ENCODE peak calls at places on chromosomes 4 and X, in six cellular contexts. P is right lobe of liver, T is breast epithelium, Z is heart right ventricle, Q is ovary, H is upper lobe of left lung. E is an unnamed sample.

GRCh38 chrX:108186811-108187210 is 95.2 kb downstream of the ATG4A start:
- DNase-seq in P (no peak), T (no peak), Z (no peak), Q (no peak), H (no peak), E (no peak)

GRCh38 chr4:186693894-186694293 is 29.8 kb downstream of the FAT1 start:
- DNase-seq in P (no peak), T (no peak), Z (no peak), Q (no peak), H (no peak), E (no peak)

GRCh38 chrX:39174761-39175417 is 373.6 kb downstream of the MID1IP1 start:
- DNase-seq in P (no peak), T (no peak), Z (no peak), Q (peak), H (peak), E (peak)

GRCh38 chr4:123339507-123340380 is 56.9 kb upstream of the SPRY1 start:
- DNase-seq in P (no peak), T (no peak), Z (no peak), Q (no peak), H (no peak), E (no peak)

GRCh38 chr4:8369426-8370105 is 71.0 kb downstream of the ACOX3 start:
- DNase-seq in P (no peak), T (no peak), Z (no peak), Q (no peak), H (no peak), E (no peak)

GRCh38 chrX:10564484-10564883 is 55.9 kb downstream of the MID1 start:
- DNase-seq in P (no peak), T (no peak), Z (no peak), Q (no peak), H (no peak), E (no peak)

GRCh38 chr4:112270051-112270450 is 15.7 kb downstream of the TIFA start:
- DNase-seq in P (no peak), T (no peak), Z (no peak), Q (no peak), H (no peak), E (no peak)

GRCh38 chrX:155611302-155611701 is 1.4 kb downstream of the TMLHE start:
- DNase-seq in P (no peak), T (no peak), Z (no peak), Q (no peak), H (no peak), E (no peak)

GRCh38 chr4:128311659-128312392 is 24.2 kb upstream of the PGRMC2 start:
- DNase-seq in P (no peak), T (no peak), Z (no peak), Q (no peak), H (no peak), E (peak)

GRCh38 chr4:7725951-7726350 is 213.7 kb downstream of the AFAP1 start:
- DNase-seq in P (no peak), T (no peak), Z (peak), Q (no peak), H (no peak), E (no peak)

GRCh38 chr4:5142726-5143125 is 91.4 kb downstream of the STK32B start:
- DNase-seq in P (no peak), T (no peak), Z (no peak), Q (no peak), H (no peak), E (peak)

GRCh38 chr4:109820563-109820962 is 5.0 kb downstream of the GAR1 start:
- DNase-seq in P (no peak), T (no peak), Z (no peak), Q (no peak), H (no peak), E (no peak)

GRCh38 chr4:24373662-24374061 is 210.7 kb downstream of the DHX15 start:
- DNase-seq in P (no peak), T (no peak), Z (no peak), Q (no peak), H (no peak), E (no peak)

GRCh38 chr4:112519689-112520597 is 4.0 kb upstream of the NEUROG2 start:
- DNase-seq in P (no peak), T (no peak), Z (no peak), Q (no peak), H (no peak), E (no peak)

GRCh38 chr4:8585186-8585585 is 5.0 kb downstream of the GPR78 start:
- DNase-seq in P (peak), T (no peak), Z (no peak), Q (peak), H (peak), E (no peak)

GRCh38 chrX:34585561-34585960 is 71.5 kb downstream of the TMEM47 start:
- DNase-seq in P (no peak), T (no peak), Z (no peak), Q (no peak), H (no peak), E (no peak)

GRCh38 chr4:148415500-148415899 is 26.7 kb downstream of the NR3C2 start:
- DNase-seq in P (no peak), T (no peak), Z (no peak), Q (no peak), H (no peak), E (no peak)

GRCh38 chr4:17055788-17056187 is 157.3 kb upstream of the LDB2 start:
- DNase-seq in P (no peak), T (no peak), Z (no peak), Q (no peak), H (no peak), E (no peak)

GRCh38 chr4:14695411-14695810 is 306.9 kb upstream of the CPEB2 start:
- DNase-seq in P (no peak), T (no peak), Z (no peak), Q (no peak), H (no peak), E (no peak)

GRCh38 chr4:17636696-17637351 is 22.4 kb downstream of the MED28 start:
- DNase-seq in P (peak), T (peak), Z (peak), Q (peak), H (peak), E (peak)

GRCh38 chr4:108372678-108373077 is 203.9 kb upstream of the LEF1 start:
- DNase-seq in P (no peak), T (no peak), Z (no peak), Q (no peak), H (no peak), E (no peak)

GRCh38 chr4:108367751-108368150 is 199.0 kb upstream of the LEF1 start:
- DNase-seq in P (no peak), T (no peak), Z (no peak), Q (no peak), H (no peak), E (no peak)

GRCh38 chr4:108369035-108369655 is 200.4 kb upstream of the LEF1 start:
- DNase-seq in P (no peak), T (no peak), Z (no peak), Q (no peak), H (no peak), E (no peak)

GRCh38 chr4:108370826-108371225 is 202.1 kb upstream of the LEF1 start:
- DNase-seq in P (no peak), T (no peak), Z (no peak), Q (no peak), H (no peak), E (no peak)

DNA sequence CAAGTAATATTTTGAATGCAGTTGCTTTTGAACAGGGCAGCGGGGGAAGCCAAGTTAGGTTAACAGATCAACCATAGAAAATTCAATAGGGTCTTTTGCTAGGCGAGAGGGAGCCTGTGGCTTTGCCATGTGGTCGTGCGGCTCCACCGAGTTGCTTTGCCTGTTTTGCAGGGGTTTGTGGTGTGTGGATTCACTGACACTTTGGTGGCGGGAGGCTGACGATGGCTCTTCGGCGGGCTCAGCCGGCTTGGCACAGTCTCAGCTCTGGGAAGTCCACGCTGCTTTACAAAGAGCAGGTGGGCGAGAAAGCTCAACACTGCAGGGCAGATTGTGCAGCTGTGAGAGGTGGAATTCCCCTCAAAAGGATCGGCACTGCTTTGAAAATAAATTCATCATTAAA is 201.6 kb upstream of the LEF1 start:
- DNase-seq in P (no peak), T (no peak), Z (no peak), Q (no peak), H (no peak), E (no peak)
- H3K27ac ChIP-seq in P (no peak), T (no peak), Z (no peak), Q (no peak), H (no peak), E (no peak)

GRCh38 chr4:170990989-170991589 is 822.1 kb upstream of the GALNTL6 start:
- DNase-seq in P (no peak), T (no peak), Z (no peak), Q (no peak), H (no peak), E (no peak)
- TF ChIP-seq CTCF in P (peak), T (no peak), Z (no peak), Q (no peak), H (no peak), E (no peak)

GRCh38 chr4:139790291-139790690 is 124.7 kb downstream of the MGST2 start:
- DNase-seq in P (no peak), T (no peak), Z (no peak), Q (no peak), H (no peak), E (no peak)
- H3K4me3 ChIP-seq in P (no peak), T (no peak), Z (no peak), Q (no peak), H (no peak), E (no peak)

GRCh38 chr4:177512646-177513045 is 70.4 kb upstream of the AGA start:
- DNase-seq in P (no peak), T (no peak), Z (no peak), Q (no peak), H (no peak), E (no peak)
- H3K27ac ChIP-seq in P (no peak), T (no peak), Z (no peak), Q (no peak), H (no peak), E (no peak)

GRCh38 chrX:133473451-133473850 is 58.2 kb upstream of the GPC4 start:
- DNase-seq in P (no peak), T (no peak), Z (no peak), Q (no peak), H (no peak), E (no peak)

GRCh38 chrX:133474559-133474958 is 59.3 kb upstream of the GPC4 start:
- DNase-seq in P (no peak), T (no peak), Z (no peak), Q (no peak), H (no peak), E (no peak)

GRCh38 chrX:133475953-133476352 is 60.7 kb upstream of the GPC4 start:
- DNase-seq in P (no peak), T (no peak), Z (no peak), Q (no peak), H (no peak), E (no peak)

DNA sequence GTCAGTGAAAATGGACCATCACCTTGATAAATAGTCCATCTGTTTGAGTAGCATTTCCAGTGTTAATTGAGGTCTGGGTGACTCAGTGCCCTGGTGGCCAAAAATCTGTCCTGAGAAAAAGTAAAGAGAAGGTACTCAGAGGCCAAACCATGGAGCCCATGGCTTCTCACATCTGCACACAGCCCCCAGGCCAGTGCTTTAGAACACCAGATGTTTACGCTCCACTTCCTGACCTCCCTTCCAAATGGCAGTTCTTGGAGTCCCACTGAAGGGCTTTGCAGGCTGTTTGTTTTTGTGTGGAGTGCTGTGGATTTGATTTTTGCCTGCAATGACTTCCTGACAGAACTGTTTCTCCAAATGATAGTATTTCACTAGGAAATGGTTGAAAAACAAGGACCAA is 60.2 kb upstream of the GPC4 start:
- DNase-seq in P (no peak), T (no peak), Z (no peak), Q (no peak), H (no peak), E (no peak)
- TF ChIP-seq CTCF in P (no peak), T (no peak), Z (no peak), Q (no peak), H (no peak), E (no peak)

GRCh38 chr4:87911252-87911774 is 64.2 kb upstream of the SPP1 start:
- DNase-seq in P (no peak), T (no peak), Z (no peak), Q (no peak), H (no peak), E (no peak)
- H3K4me3 ChIP-seq in P (no peak), T (no peak), Z (no peak), Q (no peak), H (no peak), E (no peak)

GRCh38 chrX:20253232-20253543 is 13.5 kb downstream of the RPS6KA3 start:
- DNase-seq in P (no peak), T (no peak), Z (no peak), Q (no peak), H (no peak), E (no peak)

GRCh38 chrX:20254712-20255299 is 11.9 kb downstream of the RPS6KA3 start:
- DNase-seq in P (no peak), T (no peak), Z (no peak), Q (no peak), H (no peak), E (no peak)

GRCh38 chrX:20248592-20249192 is 18.0 kb downstream of the RPS6KA3 start:
- DNase-seq in P (no peak), T (no peak), Z (no peak), Q (no peak), H (no peak), E (no peak)

GRCh38 chrX:20252392-20253231 is 14.1 kb downstream of the RPS6KA3 start:
- DNase-seq in P (peak), T (peak), Z (peak), Q (no peak), H (peak), E (peak)
- H3K27ac ChIP-seq in P (no peak), T (no peak), Z (no peak), Q (no peak), H (no peak), E (peak)

GRCh38 chrX:106479920-106480319 is 131.9 kb upstream of the RADX start:
- DNase-seq in P (no peak), T (no peak), Z (no peak), Q (no peak), H (no peak), E (no peak)

GRCh38 chrX:106484233-106484632 is 127.5 kb upstream of the RADX start:
- DNase-seq in P (no peak), T (no peak), Z (no peak), Q (no peak), H (no peak), E (no peak)

DNA sequence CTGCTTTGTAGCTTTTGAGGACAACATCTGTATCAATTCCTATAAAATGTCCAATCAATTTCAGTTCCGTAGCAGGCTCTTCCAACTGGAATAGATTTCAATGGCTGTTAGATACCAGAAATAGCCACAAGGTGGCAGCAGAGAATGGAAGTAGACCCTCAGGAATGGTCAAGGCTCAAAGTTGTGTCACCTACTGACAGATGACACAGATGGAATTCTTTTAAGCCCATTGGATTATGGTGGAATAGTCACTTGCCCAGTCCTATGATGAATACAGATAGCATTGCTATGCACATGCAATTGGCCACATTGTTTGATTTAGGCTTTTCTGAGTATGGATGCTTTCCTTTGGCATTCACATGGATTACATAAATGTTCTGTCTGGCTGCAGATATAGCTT is 130.4 kb upstream of the RADX start:
- DNase-seq in P (no peak), T (no peak), Z (no peak), Q (peak), H (peak), E (peak)
- TF ChIP-seq CTCF in P (peak), T (peak), Z (peak), Q (peak), H (peak), E (peak)

DNA sequence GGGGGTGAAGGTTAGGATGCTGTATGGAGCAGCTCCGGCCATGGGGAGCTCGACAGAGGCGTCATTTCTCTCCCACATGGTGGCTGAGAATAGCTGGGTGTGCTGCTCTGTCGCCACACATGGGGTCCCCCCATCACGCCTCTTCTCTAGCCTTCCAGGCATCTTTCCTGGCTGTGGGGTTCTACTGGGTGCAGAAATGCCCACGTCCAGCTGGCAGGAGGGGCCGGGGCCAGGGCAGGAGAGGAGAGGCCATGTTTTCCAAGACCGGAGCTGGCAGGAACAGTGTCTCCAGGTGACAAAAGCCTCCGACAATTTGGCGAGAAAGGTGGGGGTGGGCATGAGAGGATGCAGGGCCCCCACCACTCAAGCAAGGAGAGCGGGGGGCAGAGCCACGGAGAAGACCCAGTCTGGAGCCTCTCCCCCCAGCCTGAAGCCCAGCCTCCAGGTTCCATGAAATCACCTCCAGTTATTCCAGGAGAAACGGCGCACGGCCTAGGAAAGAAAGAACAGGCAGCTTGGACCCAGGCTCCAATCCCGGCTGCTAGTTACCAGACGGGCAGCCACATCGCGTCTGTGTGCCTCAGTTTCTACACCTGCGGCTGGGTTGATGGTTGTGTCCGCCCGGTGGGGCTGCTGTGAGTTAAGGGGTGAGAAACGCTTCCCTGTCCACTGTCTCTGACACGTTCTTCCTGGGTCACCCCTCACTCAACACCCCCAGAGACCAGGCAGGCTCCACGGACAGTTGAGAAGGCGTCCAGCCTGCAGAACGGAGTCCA is 27.4 kb upstream of the SPON2 start:
- DNase-seq in P (no peak), T (no peak), Z (no peak), Q (peak), H (peak), E (peak)
- H3K4me3 ChIP-seq in P (no peak), T (peak), Z (no peak), Q (no peak), H (peak), E (peak)

GRCh38 chrX:110089656-110090404 is 86.9 kb downstream of the TMEM164 start:
- DNase-seq in P (no peak), T (no peak), Z (no peak), Q (no peak), H (peak), E (peak)

GRCh38 chrX:110087485-110088356 is 84.8 kb downstream of the TMEM164 start:
- DNase-seq in P (no peak), T (no peak), Z (no peak), Q (no peak), H (peak), E (no peak)

GRCh38 chrX:110082156-110082555 is 79.2 kb downstream of the TMEM164 start:
- DNase-seq in P (no peak), T (no peak), Z (no peak), Q (peak), H (no peak), E (no peak)

GRCh38 chrX:110086916-110087484 is 84.1 kb downstream of the TMEM164 start:
- DNase-seq in P (no peak), T (no peak), Z (no peak), Q (no peak), H (no peak), E (no peak)

DNA sequence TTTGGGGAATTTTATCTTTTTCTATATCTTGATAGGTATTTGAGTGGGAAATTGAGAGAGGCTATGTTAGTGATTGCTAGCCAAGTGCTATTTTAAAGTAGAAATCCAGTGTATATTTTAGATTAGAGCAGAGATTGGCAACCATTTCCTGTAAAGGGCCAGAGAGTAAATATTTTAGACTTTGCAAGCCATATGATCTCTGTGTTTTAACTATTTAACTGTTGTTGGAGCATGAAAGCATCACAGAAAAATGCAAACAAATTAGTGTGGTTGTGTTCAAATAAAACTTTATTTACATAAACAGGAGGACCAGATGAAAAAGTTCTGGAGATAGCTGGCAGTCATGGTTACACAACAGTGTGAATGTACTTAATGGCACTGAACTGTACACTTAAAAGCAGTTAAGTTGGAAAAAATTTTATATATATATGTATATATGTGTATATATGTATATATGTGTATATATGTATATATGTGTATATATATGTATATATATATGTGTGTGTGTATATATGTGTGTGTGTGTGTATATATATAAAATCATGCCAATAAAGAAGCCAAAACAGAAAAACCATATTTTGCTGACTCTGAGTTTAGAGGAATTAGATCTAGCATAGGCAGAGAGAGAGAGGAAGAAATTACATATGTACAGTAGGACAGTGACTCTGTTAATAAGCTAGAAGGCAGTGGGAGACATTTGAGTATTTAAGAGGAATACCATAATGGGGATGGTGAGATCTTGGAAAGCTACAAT is 83.4 kb downstream of the TMEM164 start:
- DNase-seq in P (no peak), T (no peak), Z (no peak), Q (no peak), H (no peak), E (no peak)
- H3K27ac ChIP-seq in P (no peak), T (no peak), Z (no peak), Q (no peak), H (peak), E (no peak)